ENCODE peak calls at places on chromosome 2, in five cellular contexts. Y, D, L, M and V are unnamed samples.

GRCh38 chr2:154557906-154558305 is 140.6 kb upstream of the KCNJ3 start:
- DNase-seq in D (no peak), M (no peak), L (no peak), Y (no peak), V (no peak)

GRCh38 chr2:212777020-212777491 is 238.5 kb upstream of the ERBB4 start:
- DNase-seq in M (peak; percentile 59), D (peak; percentile 28), L (no peak), Y (peak; percentile 41), V (peak; percentile 67)

GRCh38 chr2:135311268-135311667 is 219.8 kb downstream of the ZRANB3 start:
- DNase-seq in L (no peak), Y (no peak), M (no peak), D (no peak), V (no peak)

GRCh38 chr2:62785216-62785615 is 79.7 kb downstream of the EHBP1 start:
- DNase-seq in D (no peak), M (no peak), Y (peak; percentile 75), L (no peak), V (no peak)

GRCh38 chr2:42138163-42139016 is 30.8 kb upstream of the EML4 start:
- DNase-seq in Y (peak; percentile 99), M (no peak), D (peak; percentile 99), L (peak; percentile 80), V (peak; percentile 99)

GRCh38 chr2:96527052-96527964 is 9.2 kb upstream of the ARID5A start:
- DNase-seq in M (no peak), D (no peak), Y (peak; percentile 33), L (peak; percentile 19), V (peak; percentile 56)

GRCh38 chr2:1742680-1743395 is 1.5 kb downstream of the PXDN start:
- DNase-seq in L (peak; percentile 81), M (no peak), D (peak; percentile 95), Y (peak; percentile 94), V (peak; percentile 95)

GRCh38 chr2:149924549-149925213 is 337.1 kb upstream of the MMADHC start:
- DNase-seq in M (no peak), L (no peak), Y (peak; percentile 45), D (peak; percentile 9), V (peak; percentile 28)

GRCh38 chr2:39920318-39920775 is 141.3 kb upstream of the THUMPD2 start:
- DNase-seq in Y (no peak), D (no peak), M (no peak), L (no peak), V (no peak)

GRCh38 chr2:237222683-237223082 is 137.0 kb downstream of the COPS8 start:
- DNase-seq in Y (no peak), D (peak; percentile 65), M (no peak), L (no peak), V (peak; percentile 43)

GRCh38 chr2:237223208-237223861 is 137.6 kb downstream of the COPS8 start:
- DNase-seq in Y (peak; percentile 100), L (no peak), M (no peak), D (peak; percentile 100), V (peak; percentile 99)

GRCh38 chr2:237218756-237219155 is 133.1 kb downstream of the COPS8 start:
- DNase-seq in M (no peak), Y (peak; percentile 39), D (peak; percentile 90), L (no peak), V (no peak)

GRCh38 chr2:237221443-237221842 is 135.8 kb downstream of the COPS8 start:
- DNase-seq in M (no peak), L (no peak), D (no peak), Y (no peak), V (no peak)

GRCh38 chr2:237222178-237222577 is 136.5 kb downstream of the COPS8 start:
- DNase-seq in M (no peak), L (no peak), D (peak; percentile 99), Y (peak; percentile 98), V (peak; percentile 98)
- H3K4me3 ChIP-seq in M (no peak overlapping the region), L (no peak overlapping the region), D (no peak overlapping the region), Y (no peak overlapping the region), V (no peak overlapping the region)

DNA sequence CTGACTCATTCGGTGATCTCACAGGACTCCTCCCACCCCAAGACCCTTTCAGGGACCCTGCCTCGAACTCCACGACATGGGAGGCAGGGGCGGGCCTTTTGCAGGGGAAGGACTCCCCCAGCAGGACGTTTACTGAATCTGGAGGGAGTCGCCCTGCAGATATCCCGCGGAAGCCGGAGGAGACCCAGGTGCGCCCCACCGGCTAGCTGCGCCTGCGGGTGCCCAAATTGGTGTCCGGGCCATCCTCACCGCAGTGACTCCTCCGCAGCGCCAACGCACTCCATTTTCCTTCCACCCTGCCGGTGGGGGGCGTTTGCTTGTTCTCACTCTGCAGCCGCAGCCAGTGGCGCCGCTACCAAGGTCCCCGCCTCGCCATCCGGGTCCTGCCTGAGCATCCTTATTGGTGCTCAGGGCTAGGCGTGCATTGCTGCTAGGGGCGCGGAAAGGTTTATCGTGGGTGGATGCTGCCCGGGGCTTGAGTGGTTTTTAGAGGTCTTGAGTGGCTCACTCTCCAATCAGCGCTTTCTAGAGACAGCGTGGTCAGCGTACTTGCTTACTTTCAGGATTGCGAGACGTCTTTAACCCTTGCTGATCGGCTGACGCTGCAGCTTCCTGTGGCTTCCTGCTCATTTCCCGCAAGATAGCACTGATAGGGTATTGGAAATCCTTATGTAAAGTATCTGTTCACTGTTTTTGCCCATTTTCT is 81.4 kb downstream of the BIN1 start:
- DNase-seq in Y (peak; percentile 95), M (peak; percentile 72), D (peak; percentile 56), L (peak; percentile 84), V (peak; percentile 81)
- TF ChIP-seq CTCF in Y (peak; percentile 40), M (peak; percentile 19), D (peak; percentile 32), L (peak; percentile 34), V (peak; percentile 27)

DNA sequence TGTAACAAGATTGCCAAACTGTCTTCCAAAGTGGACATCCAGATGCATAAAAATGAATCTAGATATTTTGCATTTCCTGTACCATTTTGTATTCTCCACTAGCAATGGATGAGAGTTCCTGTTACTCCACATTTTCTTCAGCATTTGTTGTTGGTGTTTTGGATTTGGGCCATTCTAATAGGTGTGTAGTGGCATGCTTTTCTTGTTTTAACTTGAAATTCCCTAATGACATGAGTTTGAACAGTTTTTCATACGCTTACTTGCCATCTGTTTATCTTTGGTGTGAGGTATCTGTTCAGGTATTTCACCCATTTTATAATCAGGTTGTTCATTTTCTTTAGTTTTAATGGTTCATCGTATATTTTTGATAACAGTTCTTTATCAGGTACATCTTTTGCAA is 73.9 kb downstream of the UBE2E3 start:
- DNase-seq in L (no peak), M (no peak), D (no peak), Y (no peak), V (no peak)
- H3K4me3 ChIP-seq in L (no peak overlapping the region), M (no peak overlapping the region), D (no peak overlapping the region), Y (no peak overlapping the region), V (no peak overlapping the region)

GRCh38 chr2:118387509-118387908 is 299.2 kb downstream of the INSIG2 start:
- DNase-seq in L (no peak), D (peak; percentile 85), M (no peak), Y (peak; percentile 81), V (peak; percentile 82)
- TF ChIP-seq CTCF in L (no peak), D (no peak), M (no peak), Y (no peak), V (no peak)